ENCODE peak calls at places on chromosomes 1 and 21, in five cellular contexts. One of them, this sample, is unnamed.

GRCh38 chr1:47554901-47555300 is 117.1 kb downstream of the FOXD2 start:
- DNase-seq in HAP-1: no peak
- DNase-seq in tibial artery: no peak
- DNase-seq in tibial nerve: peak; percentile 45
- DNase-seq in ovary: no peak
- DNase-seq in this sample: no peak

GRCh38 chr1:145706282-145706681 is 886 bp downstream of the PDZK1 start:
- DNase-seq in tibial artery: no peak
- DNase-seq in HAP-1: no peak
- DNase-seq in tibial nerve: no peak
- DNase-seq in ovary: no peak
- DNase-seq in this sample: no peak

GRCh38 chr1:21491483-21492170 is 17.6 kb upstream of the ALPL start:
- DNase-seq in tibial nerve: no peak
- DNase-seq in tibial artery: no peak
- DNase-seq in HAP-1: peak; percentile 80
- DNase-seq in ovary: no peak
- DNase-seq in this sample: no peak

GRCh38 chr21:30605968-30606367 is 5.1 kb downstream of the KRTAP22-1 start:
- DNase-seq in ovary: no peak
- DNase-seq in tibial artery: no peak
- DNase-seq in HAP-1: no peak
- DNase-seq in tibial nerve: no peak
- DNase-seq in this sample: peak; percentile 56

GRCh38 chr1:77831976-77832695 is 52.7 kb downstream of the MIGA1 start:
- DNase-seq in tibial artery: no peak
- DNase-seq in tibial nerve: peak; percentile 12
- DNase-seq in ovary: no peak
- DNase-seq in HAP-1: no peak
- DNase-seq in this sample: no peak

GRCh38 chr1:4460651-4461050 is 193.8 kb upstream of the AJAP1 start:
- DNase-seq in ovary: no peak
- DNase-seq in HAP-1: no peak
- DNase-seq in tibial nerve: no peak
- DNase-seq in tibial artery: no peak
- DNase-seq in this sample: no peak

GRCh38 chr1:217021400-217021799 is 298.2 kb upstream of the ESRRG start:
- DNase-seq in ovary: no peak
- DNase-seq in HAP-1: no peak
- DNase-seq in tibial artery: no peak
- DNase-seq in tibial nerve: no peak
- DNase-seq in this sample: no peak

GRCh38 chr1:245465666-245466065 is 310.9 kb downstream of the KIF26B start:
- DNase-seq in HAP-1: no peak
- DNase-seq in tibial nerve: no peak
- DNase-seq in tibial artery: no peak
- DNase-seq in ovary: no peak
- DNase-seq in this sample: no peak

GRCh38 chr1:225664762-225665161 is 11.8 kb upstream of the ENAH start:
- DNase-seq in tibial artery: no peak
- DNase-seq in HAP-1: no peak
- DNase-seq in tibial nerve: no peak
- DNase-seq in ovary: no peak
- DNase-seq in this sample: no peak

GRCh38 chr1:5649795-5650194 is 342.4 kb downstream of the NPHP4 start:
- DNase-seq in ovary: no peak
- DNase-seq in tibial artery: no peak
- DNase-seq in tibial nerve: no peak
- DNase-seq in HAP-1: no peak
- DNase-seq in this sample: no peak

GRCh38 chr1:205714190-205714905 is 34.0 kb upstream of the SLC45A3 start:
- DNase-seq in tibial artery: no peak
- DNase-seq in ovary: peak; percentile 43
- DNase-seq in HAP-1: peak; percentile 47
- DNase-seq in tibial nerve: no peak
- DNase-seq in this sample: no peak

GRCh38 chr1:42941640-42942330 is 16.9 kb downstream of the SLC2A1 start:
- DNase-seq in ovary: no peak
- DNase-seq in tibial artery: peak; percentile 96
- DNase-seq in tibial nerve: no peak
- DNase-seq in HAP-1: no peak
- DNase-seq in this sample: no peak

GRCh38 chr1:91791103-91791502 is 94.8 kb downstream of the TGFBR3 start:
- DNase-seq in tibial artery: no peak
- DNase-seq in tibial nerve: no peak
- DNase-seq in HAP-1: peak; percentile 89
- DNase-seq in ovary: no peak
- DNase-seq in this sample: no peak

GRCh38 chr1:20404466-20404865 is 81.5 kb downstream of the CAMK2N1 start:
- DNase-seq in HAP-1: no peak
- DNase-seq in tibial artery: no peak
- DNase-seq in ovary: no peak
- DNase-seq in tibial nerve: no peak
- DNase-seq in this sample: peak; percentile 39

GRCh38 chr21:39381009-39381408 is 32.1 kb upstream of the HMGN1 start:
- DNase-seq in HAP-1: peak; percentile 26
- DNase-seq in ovary: no peak
- DNase-seq in tibial nerve: no peak
- DNase-seq in tibial artery: no peak
- DNase-seq in this sample: no peak

GRCh38 chr1:7554343-7555270 is 216.5 kb upstream of the VAMP3 start:
- DNase-seq in tibial artery: no peak
- DNase-seq in tibial nerve: no peak
- DNase-seq in HAP-1: no peak
- DNase-seq in ovary: no peak
- DNase-seq in this sample: no peak

GRCh38 chr1:1063945-1064831 is 9.9 kb downstream of the RNF223 start:
- DNase-seq in tibial nerve: peak; percentile 27
- DNase-seq in HAP-1: peak; percentile 77
- DNase-seq in tibial artery: no peak
- DNase-seq in ovary: peak; percentile 43
- DNase-seq in this sample: peak; percentile 79

GRCh38 chr1:7645751-7646048 is 125.4 kb upstream of the VAMP3 start:
- DNase-seq in ovary: no peak
- DNase-seq in HAP-1: no peak
- DNase-seq in tibial artery: no peak
- DNase-seq in tibial nerve: no peak
- DNase-seq in this sample: no peak

GRCh38 chr1:116380499-116381316 is 7.7 kb downstream of the ATP1A1 start:
- DNase-seq in tibial artery: no peak
- DNase-seq in ovary: no peak
- DNase-seq in tibial nerve: no peak
- DNase-seq in HAP-1: no peak
- DNase-seq in this sample: no peak

GRCh38 chr1:116377564-116378529 is 4.8 kb downstream of the ATP1A1 start:
- DNase-seq in tibial nerve: peak; percentile 52
- DNase-seq in HAP-1: no peak
- DNase-seq in tibial artery: peak; percentile 80
- DNase-seq in ovary: peak; percentile 75
- DNase-seq in this sample: no peak

GRCh38 chr1:116382321-116382720 is 9.3 kb downstream of the ATP1A1 start:
- DNase-seq in HAP-1: no peak
- DNase-seq in tibial nerve: no peak
- DNase-seq in ovary: no peak
- DNase-seq in tibial artery: no peak
- DNase-seq in this sample: no peak

GRCh38 chr1:116379057-116379630 is 6.1 kb downstream of the ATP1A1 start:
- DNase-seq in ovary: no peak
- DNase-seq in HAP-1: peak; percentile 57
- DNase-seq in tibial artery: no peak
- DNase-seq in tibial nerve: no peak
- DNase-seq in this sample: no peak

DNA sequence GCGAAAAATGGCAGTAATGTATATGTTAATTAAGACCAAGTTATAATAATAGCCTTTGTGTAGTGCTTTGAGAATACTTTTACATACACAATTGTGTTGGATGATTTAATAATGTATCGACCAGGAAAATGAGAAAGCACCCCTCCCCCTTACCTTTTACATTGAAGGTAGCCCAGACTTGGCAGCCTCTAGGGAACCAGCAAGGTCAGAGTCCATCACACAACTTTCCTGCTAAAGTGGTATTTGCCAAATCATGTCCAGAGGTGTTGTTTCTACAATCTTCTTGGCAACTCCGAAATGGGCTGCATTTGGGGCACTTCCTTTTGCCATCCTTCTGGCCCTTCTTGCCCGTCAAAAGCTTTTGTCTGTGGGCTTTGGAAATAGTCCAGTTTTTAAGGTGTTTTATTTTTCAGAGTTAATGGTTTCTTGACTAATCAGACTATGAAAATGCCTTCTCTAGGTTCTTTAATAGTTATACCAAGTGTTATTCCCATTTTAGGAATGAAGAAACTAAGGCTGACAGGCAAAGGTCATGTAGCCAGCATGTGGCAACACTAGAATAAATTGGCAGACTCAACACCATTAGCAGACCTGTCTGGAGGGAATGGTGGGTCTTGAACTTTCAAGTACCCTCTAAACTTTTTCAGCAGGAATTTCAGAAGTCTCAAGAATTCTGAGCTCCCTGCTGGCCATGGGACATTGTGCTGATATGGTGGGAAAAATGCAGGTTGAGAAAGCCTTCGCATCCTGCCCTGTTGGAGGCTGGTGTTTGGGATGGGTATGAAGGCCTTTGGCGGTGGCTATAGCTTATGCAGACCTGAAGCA is 6.8 kb downstream of the ATP1A1 start:
- DNase-seq in HAP-1: peak; percentile 20
- DNase-seq in tibial nerve: no peak
- DNase-seq in ovary: no peak
- DNase-seq in tibial artery: no peak
- DNase-seq in this sample: no peak
- H3K4me1 ChIP-seq in HAP-1: peaks cover 80% of the 10 kb centered on the region
- H3K4me1 ChIP-seq in tibial nerve: peaks cover 62% of the 10 kb centered on the region
- H3K4me1 ChIP-seq in ovary: peaks cover 34% of the 10 kb centered on the region
- H3K4me1 ChIP-seq in tibial artery: peaks cover 53% of the 10 kb centered on the region
- H3K4me1 ChIP-seq in this sample: peaks cover 6% of the 10 kb centered on the region

DNA sequence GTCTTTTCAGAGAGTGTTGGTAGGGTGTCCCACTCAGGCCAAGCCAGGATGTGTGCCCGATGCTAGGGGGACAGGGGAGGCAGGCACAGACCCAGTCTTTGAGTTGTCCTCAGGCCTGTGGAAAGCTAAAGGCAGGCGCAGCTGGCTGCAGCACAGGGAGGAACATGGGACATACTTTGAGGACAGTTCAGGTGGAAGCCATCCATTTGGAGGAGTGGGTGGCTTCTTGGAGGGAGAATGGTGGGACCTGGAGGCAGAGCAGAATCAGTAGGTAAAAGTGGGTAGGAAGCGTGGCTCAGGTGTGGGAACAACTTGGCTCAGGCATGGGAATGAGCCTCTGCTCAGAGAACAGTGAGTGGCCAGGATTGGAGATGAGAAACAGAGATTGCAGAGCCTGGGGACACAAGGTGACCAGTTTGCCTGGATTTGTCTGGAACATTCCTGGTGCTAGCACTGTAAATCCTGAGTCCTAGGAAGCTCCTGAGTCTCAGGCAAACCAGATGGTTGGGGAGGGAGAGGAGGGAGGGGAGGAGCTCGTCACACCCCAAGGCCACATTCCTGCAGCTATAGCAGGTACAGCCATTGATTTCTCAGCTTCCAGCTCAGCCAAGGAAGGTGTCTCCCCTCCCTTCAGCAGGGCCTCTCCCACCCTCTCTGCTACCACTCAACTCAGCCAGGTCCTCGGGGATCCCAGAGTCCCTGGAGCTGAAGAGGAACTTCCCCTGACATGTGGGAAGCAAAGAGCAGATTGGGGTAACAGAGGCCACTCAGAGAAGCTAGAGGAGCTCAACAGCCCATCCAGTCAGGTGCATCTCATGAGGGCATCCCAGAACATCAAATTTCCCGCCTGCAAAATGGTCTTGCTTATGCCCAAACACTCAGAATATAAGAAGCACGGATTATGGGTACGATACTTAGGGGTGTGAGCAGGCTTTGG is 65.2 kb upstream of the TINAGL1 start:
- DNase-seq in tibial artery: no peak
- DNase-seq in tibial nerve: no peak
- DNase-seq in HAP-1: no peak
- DNase-seq in ovary: no peak
- DNase-seq in this sample: no peak
- H3K4me1 ChIP-seq in tibial artery: no peaks in the 10 kb centered on the region
- H3K4me1 ChIP-seq in tibial nerve: no peaks in the 10 kb centered on the region
- H3K4me1 ChIP-seq in HAP-1: no peaks in the 10 kb centered on the region
- H3K4me1 ChIP-seq in ovary: peaks cover 6% of the 10 kb centered on the region
- H3K4me1 ChIP-seq in this sample: peaks cover 4% of the 10 kb centered on the region

DNA sequence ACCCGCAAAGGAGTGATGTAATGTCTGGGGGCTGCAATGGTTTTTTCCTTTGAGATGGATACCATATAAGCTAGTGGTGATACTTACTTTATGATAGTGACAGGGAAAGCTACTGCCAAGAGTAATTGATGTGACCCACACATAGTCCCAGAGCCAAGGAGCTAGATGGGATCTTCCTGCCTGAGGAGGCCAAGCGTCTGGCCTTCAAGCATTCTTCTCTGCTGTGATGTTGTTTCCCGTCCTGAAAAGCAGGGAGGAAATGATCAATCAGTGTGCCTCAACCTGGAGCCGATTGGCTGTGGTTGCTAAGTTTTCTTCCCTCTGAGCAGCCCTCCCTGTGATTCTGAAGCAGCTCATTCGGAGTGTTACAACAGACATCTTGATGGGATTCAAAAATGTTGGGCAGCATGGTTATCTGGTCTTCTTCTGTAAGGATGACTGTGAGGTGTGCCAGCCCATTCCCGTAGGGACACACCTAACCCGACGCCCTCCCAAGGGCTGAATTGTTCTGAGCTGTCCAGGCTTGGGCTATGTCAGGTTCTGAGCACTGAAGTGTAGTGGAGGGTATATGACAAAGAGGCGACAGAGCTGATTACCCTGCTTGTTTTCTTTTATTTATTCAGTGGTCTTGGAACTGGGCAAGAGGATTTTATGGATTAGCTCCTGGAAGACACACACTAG is 56.7 kb downstream of the UCK2 start:
- DNase-seq in ovary: no peak
- DNase-seq in tibial nerve: no peak
- DNase-seq in HAP-1: no peak
- DNase-seq in tibial artery: no peak
- DNase-seq in this sample: no peak
- H3K4me1 ChIP-seq in ovary: no peaks in the 10 kb centered on the region
- H3K4me1 ChIP-seq in tibial nerve: peaks cover 3% of the 10 kb centered on the region
- H3K4me1 ChIP-seq in HAP-1: peaks cover 29% of the 10 kb centered on the region
- H3K4me1 ChIP-seq in tibial artery: no peaks in the 10 kb centered on the region
- H3K4me1 ChIP-seq in this sample: peaks cover 7% of the 10 kb centered on the region

GRCh38 chr1:2435746-2436355 is 23.5 kb upstream of the PEX10 start:
- DNase-seq in tibial nerve: no peak
- DNase-seq in HAP-1: no peak
- DNase-seq in ovary: no peak
- DNase-seq in tibial artery: no peak
- DNase-seq in this sample: no peak
- H3K4me1 ChIP-seq in tibial nerve: no peaks in the 10 kb centered on the region
- H3K4me1 ChIP-seq in HAP-1: no peaks in the 10 kb centered on the region
- H3K4me1 ChIP-seq in ovary: no peaks in the 10 kb centered on the region
- H3K4me1 ChIP-seq in tibial artery: no peaks in the 10 kb centered on the region
- H3K4me1 ChIP-seq in this sample: no peaks in the 10 kb centered on the region

DNA sequence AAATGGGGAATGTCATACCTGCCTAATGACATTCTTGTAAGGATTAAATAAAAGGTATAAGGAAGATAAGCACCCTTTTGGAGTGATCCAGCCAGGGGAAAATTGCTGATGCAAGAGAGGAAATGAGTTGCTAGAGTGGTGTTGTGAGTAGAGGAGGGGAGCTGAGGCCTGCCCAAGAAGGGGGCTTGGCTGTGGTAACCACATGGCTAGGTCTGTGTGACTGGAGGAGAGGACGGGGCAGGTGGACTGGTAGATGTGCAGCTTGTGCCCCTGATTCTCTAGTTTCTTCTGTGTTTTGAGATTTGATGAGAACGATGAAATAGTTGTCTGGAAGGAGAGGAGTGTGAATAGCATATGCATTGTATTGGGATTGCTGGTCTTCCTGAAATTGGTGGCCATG is 6.6 kb downstream of the TXLNA start:
- DNase-seq in tibial nerve: no peak
- DNase-seq in ovary: no peak
- DNase-seq in tibial artery: no peak
- DNase-seq in HAP-1: no peak
- DNase-seq in this sample: no peak
- H3K4me1 ChIP-seq in tibial nerve: peaks cover 13% of the 10 kb centered on the region
- H3K4me1 ChIP-seq in ovary: peaks cover 7% of the 10 kb centered on the region
- H3K4me1 ChIP-seq in tibial artery: peaks cover 32% of the 10 kb centered on the region
- H3K4me1 ChIP-seq in HAP-1: peaks cover 4% of the 10 kb centered on the region
- H3K4me1 ChIP-seq in this sample: no peaks in the 10 kb centered on the region

This sample was measured in H9.